ENCODE peak calls at places on chromosomes 2 and 18, in nine cellular contexts. Z, P, W, M, J, K, G, R and E are unnamed samples.

GRCh38 chr2:107932986-107933385 is 53.3 kb upstream of the SLC5A7 start:
- DNase-seq in Z (no peak), P (no peak), W (no peak), M (peak), J (no peak), K (no peak), G (peak), R (peak), E (peak)

GRCh38 chr2:203431391-203432185 is 103.4 kb downstream of the ABI2 start:
- DNase-seq in Z (no peak), P (no peak), W (no peak), M (no peak), J (no peak), K (no peak), G (no peak), R (no peak), E (no peak)

GRCh38 chr18:49135871-49136270 is 185.1 kb upstream of the SMAD7 start:
- DNase-seq in Z (no peak), P (no peak), W (no peak), M (peak), J (no peak), K (peak), G (no peak), R (peak), E (no peak)

GRCh38 chr2:45259547-45260160 is 250.4 kb upstream of the SIX2 start:
- DNase-seq in Z (no peak), P (no peak), W (no peak), M (no peak), J (no peak), K (no peak), G (peak), R (peak), E (no peak)

GRCh38 chr18:12647773-12648172 is 10.1 kb downstream of the SPIRE1 start:
- DNase-seq in Z (no peak), P (no peak), W (no peak), M (peak), J (no peak), K (no peak), G (no peak), R (no peak), E (no peak)

GRCh38 chr2:174574657-174575056 is 22.9 kb downstream of the WIPF1 start:
- DNase-seq in Z (no peak), P (no peak), W (no peak), M (no peak), J (no peak), K (peak), G (peak), R (peak), E (peak)

GRCh38 chr2:238228700-238229099 is 11.1 kb downstream of the HES6 start:
- DNase-seq in Z (no peak), P (no peak), W (no peak), M (no peak), J (no peak), K (peak), G (no peak), R (no peak), E (no peak)

GRCh38 chr2:149931486-149931885 is 343.9 kb upstream of the MMADHC start:
- DNase-seq in Z (no peak), P (no peak), W (no peak), M (peak), J (no peak), K (no peak), G (no peak), R (no peak), E (no peak)

GRCh38 chr18:70368903-70369302 is 80.1 kb downstream of the SOCS6 start:
- DNase-seq in Z (no peak), P (no peak), W (no peak), M (no peak), J (no peak), K (no peak), G (no peak), R (no peak), E (no peak)

GRCh38 chr2:113854208-113854607 is 35.7 kb upstream of the ACTR3 start:
- DNase-seq in Z (no peak), P (no peak), W (no peak), M (no peak), J (no peak), K (no peak), G (no peak), R (no peak), E (no peak)

GRCh38 chr2:106332054-106332453 is 136.2 kb downstream of the RGPD3 start:
- DNase-seq in Z (no peak), P (no peak), W (no peak), M (no peak), J (no peak), K (no peak), G (peak), R (no peak), E (peak)

GRCh38 chr2:149219853-149220252 is 110.5 kb upstream of the LYPD6 start:
- DNase-seq in Z (no peak), P (no peak), W (no peak), M (no peak), J (peak), K (no peak), G (no peak), R (no peak), E (no peak)

GRCh38 chr2:95277246-95277906 is 3.1 kb downstream of the PROM2 start:
- DNase-seq in Z (no peak), P (no peak), W (no peak), M (peak), J (no peak), K (peak), G (no peak), R (peak), E (no peak)

GRCh38 chr18:69365658-69366057 is 35.0 kb upstream of the DOK6 start:
- DNase-seq in Z (no peak), P (no peak), W (no peak), M (peak), J (no peak), K (no peak), G (no peak), R (no peak), E (no peak)

GRCh38 chr2:105271393-105272045 is 30.0 kb downstream of the GPR45 start:
- DNase-seq in Z (no peak), P (no peak), W (no peak), M (no peak), J (no peak), K (no peak), G (no peak), R (no peak), E (no peak)

GRCh38 chr2:202278944-202279343 is 13.4 kb downstream of the NOP58 start:
- DNase-seq in Z (no peak), P (no peak), W (no peak), M (peak), J (no peak), K (no peak), G (no peak), R (peak), E (peak)

GRCh38 chr2:226475650-226476049 is 324.0 kb downstream of the IRS1 start:
- DNase-seq in Z (no peak), P (no peak), W (no peak), M (peak), J (no peak), K (no peak), G (no peak), R (no peak), E (no peak)